ENCODE peak calls at places on chromosomes 13 and 19, in four cellular contexts. One of them, this sample, is unnamed.

GRCh38 chr13:74132152-74132767 is 1.9 kb downstream of the KLF12 start:
- DNase-seq in K562: no peak
- DNase-seq in GM12878: no peak
- DNase-seq in HepG2: peak
- DNase-seq in this sample: no peak

GRCh38 chr13:99600318-99600717 is 99.0 kb downstream of the TM9SF2 start:
- DNase-seq in K562: peak
- DNase-seq in GM12878: no peak
- DNase-seq in HepG2: peak
- DNase-seq in this sample: peak

GRCh38 chr19:43560687-43561086 is 14.6 kb downstream of the XRCC1 start:
- DNase-seq in HepG2: peak
- DNase-seq in K562: peak
- DNase-seq in GM12878: no peak
- DNase-seq in this sample: peak

GRCh38 chr19:294819-295686 is 3.9 kb upstream of the PLPP2 start:
- DNase-seq in K562: peak
- DNase-seq in HepG2: no peak
- DNase-seq in GM12878: no peak
- DNase-seq in this sample: peak

GRCh38 chr19:10091370-10091687 is 5.2 kb downstream of the SHFL start:
- DNase-seq in K562: no peak
- DNase-seq in GM12878: no peak
- DNase-seq in HepG2: no peak
- DNase-seq in this sample: no peak

GRCh38 chr19:50261446-50261970 is 58.1 kb downstream of the MYH14 start:
- DNase-seq in K562: no peak
- DNase-seq in HepG2: no peak
- DNase-seq in GM12878: no peak
- DNase-seq in this sample: no peak

GRCh38 chr13:106372199-106373160 is 163.0 kb downstream of the EFNB2 start:
- DNase-seq in GM12878: no peak
- DNase-seq in K562: no peak
- DNase-seq in HepG2: no peak
- DNase-seq in this sample: no peak

GRCh38 chr19:55031178-55031577 is 6.9 kb downstream of the GP6 start:
- DNase-seq in GM12878: no peak
- DNase-seq in HepG2: no peak
- DNase-seq in K562: no peak
- DNase-seq in this sample: no peak

DNA sequence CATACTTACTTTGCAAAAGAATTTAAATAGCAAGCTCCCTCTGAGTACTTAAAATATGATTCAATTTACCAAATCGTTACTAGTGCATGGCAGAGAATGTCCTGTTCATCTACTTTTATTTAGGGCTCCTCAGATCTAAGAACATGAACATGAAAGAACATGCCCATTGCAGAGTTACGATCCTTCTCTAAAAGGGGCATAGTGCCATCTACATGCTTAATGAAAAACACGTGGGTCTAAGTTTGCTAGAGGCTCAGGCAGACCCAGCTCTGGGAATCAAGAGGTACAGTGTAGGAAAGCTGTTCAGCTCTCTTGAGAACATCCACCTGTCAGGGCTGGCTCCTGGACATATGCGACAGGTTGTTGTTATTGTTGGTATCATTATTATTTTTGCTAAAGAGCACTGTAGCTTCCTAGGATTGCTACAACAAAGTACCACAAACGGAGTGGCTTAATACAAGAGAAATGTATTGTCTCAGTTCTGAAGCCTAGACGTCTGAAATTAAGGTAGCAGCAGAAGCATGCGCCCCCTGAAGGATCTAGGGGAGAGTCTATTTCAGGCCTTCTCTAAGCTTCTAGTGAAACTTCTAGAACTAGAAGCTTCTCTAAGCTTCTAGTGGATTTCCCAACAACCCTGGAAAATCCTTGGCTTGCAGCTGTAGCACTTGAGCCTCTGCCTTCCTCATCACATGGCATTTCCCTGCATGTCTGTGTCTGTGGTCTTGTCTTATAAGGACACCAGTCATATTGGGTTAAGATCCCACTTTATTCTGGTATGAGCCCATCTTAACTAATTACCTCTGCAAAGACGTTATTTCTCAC is 133.9 kb downstream of the DCT start:
- DNase-seq in K562: no peak
- DNase-seq in GM12878: no peak
- DNase-seq in HepG2: peak
- DNase-seq in this sample: no peak
- TF ChIP-seq TCF7 in K562: no peak
- TF ChIP-seq TCF7 in GM12878: no peak
- TF ChIP-seq TCF7 in HepG2: no peak
- TF ChIP-seq TCF7 in this sample: no peak

DNA sequence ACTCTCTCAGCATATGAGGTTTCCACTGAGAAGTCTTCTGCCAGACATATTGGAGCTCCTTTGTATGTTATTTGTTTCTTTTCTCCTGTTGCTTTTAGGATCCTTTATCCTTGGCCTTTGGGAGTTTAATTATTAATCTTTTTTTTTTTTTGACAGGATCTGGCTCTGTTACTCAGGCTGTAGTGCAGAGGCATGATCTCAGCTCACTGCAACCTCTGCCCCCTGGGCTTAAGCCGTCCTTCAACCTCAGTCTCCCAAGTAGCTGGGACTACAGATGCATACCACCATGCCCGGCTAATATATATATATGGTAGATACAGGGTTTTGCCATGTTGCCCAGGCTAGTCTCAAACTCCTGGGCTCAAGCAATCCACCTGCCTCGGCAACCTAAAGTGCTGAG is 6.6 kb upstream of the CYP4F3 start:
- DNase-seq in K562: no peak
- DNase-seq in HepG2: no peak
- DNase-seq in GM12878: no peak
- DNase-seq in this sample: no peak
- TF ChIP-seq TCF7 in K562: no peak
- TF ChIP-seq TCF7 in HepG2: no peak
- TF ChIP-seq TCF7 in GM12878: no peak
- TF ChIP-seq TCF7 in this sample: no peak

GRCh38 chr19:4088975-4089374 is 22.3 kb upstream of the ZBTB7A start:
- DNase-seq in K562: peak
- DNase-seq in HepG2: no peak
- DNase-seq in GM12878: no peak
- DNase-seq in this sample: no peak
- TF ChIP-seq TCF7 in K562: no peak
- TF ChIP-seq TCF7 in HepG2: no peak
- TF ChIP-seq TCF7 in GM12878: no peak
- TF ChIP-seq TCF7 in this sample: no peak

GRCh38 chr13:97367427-97367826 is 66.5 kb upstream of the RAP2A start:
- DNase-seq in GM12878: no peak
- DNase-seq in K562: no peak
- DNase-seq in HepG2: no peak
- DNase-seq in this sample: no peak
- TF ChIP-seq TCF7 in GM12878: no peak
- TF ChIP-seq TCF7 in K562: no peak
- TF ChIP-seq TCF7 in HepG2: no peak
- TF ChIP-seq TCF7 in this sample: no peak

GRCh38 chr19:48506138-48506733 is 5.4 kb downstream of the LMTK3 start:
- DNase-seq in GM12878: no peak
- DNase-seq in HepG2: peak
- DNase-seq in K562: peak
- DNase-seq in this sample: no peak
- TF ChIP-seq TCF7 in GM12878: no peak
- TF ChIP-seq TCF7 in HepG2: no peak
- TF ChIP-seq TCF7 in K562: no peak
- TF ChIP-seq TCF7 in this sample: no peak

GRCh38 chr19:13765395-13766094 is 1.2 kb downstream of the MRI1 start:
- DNase-seq in HepG2: peak
- DNase-seq in K562: no peak
- DNase-seq in GM12878: no peak
- DNase-seq in this sample: no peak

GRCh38 chr19:13762635-13763235 is 1.6 kb upstream of the MRI1 start:
- DNase-seq in K562: no peak
- DNase-seq in HepG2: no peak
- DNase-seq in GM12878: no peak
- DNase-seq in this sample: no peak

GRCh38 chr19:13763300-13763699 is 1.0 kb upstream of the MRI1 start:
- DNase-seq in K562: no peak
- DNase-seq in HepG2: no peak
- DNase-seq in GM12878: no peak
- DNase-seq in this sample: no peak

GRCh38 chr19:13764821-13765394 is 586 bp downstream of the MRI1 start:
- DNase-seq in HepG2: no peak
- DNase-seq in GM12878: no peak
- DNase-seq in K562: peak
- DNase-seq in this sample: peak

GRCh38 chr19:13764101-13764807 is at the start of gene MRI1:
- DNase-seq in K562: peak
- DNase-seq in GM12878: no peak
- DNase-seq in HepG2: peak
- DNase-seq in this sample: peak
- TF ChIP-seq TCF7 in K562: no peak
- TF ChIP-seq TCF7 in GM12878: no peak
- TF ChIP-seq TCF7 in HepG2: no peak
- TF ChIP-seq TCF7 in this sample: no peak

DNA sequence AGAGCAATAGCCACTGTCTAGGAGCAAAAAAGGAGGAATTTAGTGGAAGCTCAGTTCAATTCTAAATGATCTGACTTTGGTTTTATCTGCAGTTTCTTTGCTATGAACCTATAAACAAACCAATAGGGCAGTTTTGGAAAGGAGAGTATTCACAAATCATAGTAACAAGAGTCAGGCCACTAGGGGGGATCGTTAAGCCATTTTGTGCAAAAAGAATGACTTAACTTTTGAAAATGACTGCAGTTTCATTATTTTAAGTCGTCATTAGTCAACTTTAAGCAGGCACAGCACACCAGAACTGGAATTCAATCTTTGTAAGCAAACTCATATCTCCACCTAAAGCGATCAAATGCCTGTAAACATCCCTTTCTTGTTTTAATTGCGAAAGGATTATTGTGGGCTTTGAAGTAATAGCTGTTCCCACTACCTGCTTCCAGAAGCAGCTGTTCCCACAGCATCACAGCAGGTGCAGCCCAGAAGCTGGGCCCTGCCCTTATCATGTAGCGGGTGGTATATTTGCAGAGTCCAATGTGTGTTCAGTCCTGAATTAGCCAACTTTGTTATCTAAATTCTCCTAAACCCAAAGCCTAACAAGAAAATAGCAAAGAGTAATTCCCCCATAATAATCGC is 51.5 kb downstream of the SOX21 start:
- DNase-seq in GM12878: no peak
- DNase-seq in K562: no peak
- DNase-seq in HepG2: no peak
- DNase-seq in this sample: no peak
- TF ChIP-seq TCF7 in GM12878: no peak
- TF ChIP-seq TCF7 in K562: no peak
- TF ChIP-seq TCF7 in HepG2: no peak
- TF ChIP-seq TCF7 in this sample: no peak

GRCh38 chr13:23430664-23431063 is 2.8 kb downstream of the SACS start:
- DNase-seq in GM12878: no peak
- DNase-seq in HepG2: no peak
- DNase-seq in K562: no peak
- DNase-seq in this sample: no peak

GRCh38 chr13:23428183-23428528 is 5.3 kb downstream of the SACS start:
- DNase-seq in K562: peak
- DNase-seq in HepG2: no peak
- DNase-seq in GM12878: no peak
- DNase-seq in this sample: no peak

GRCh38 chr13:23432589-23432988 is 913 bp downstream of the SACS start:
- DNase-seq in K562: no peak
- DNase-seq in GM12878: no peak
- DNase-seq in HepG2: no peak
- DNase-seq in this sample: no peak

GRCh38 chr13:23433171-23434153 is at the start of gene SACS:
- DNase-seq in GM12878: no peak
- DNase-seq in K562: no peak
- DNase-seq in HepG2: no peak
- DNase-seq in this sample: peak

DNA sequence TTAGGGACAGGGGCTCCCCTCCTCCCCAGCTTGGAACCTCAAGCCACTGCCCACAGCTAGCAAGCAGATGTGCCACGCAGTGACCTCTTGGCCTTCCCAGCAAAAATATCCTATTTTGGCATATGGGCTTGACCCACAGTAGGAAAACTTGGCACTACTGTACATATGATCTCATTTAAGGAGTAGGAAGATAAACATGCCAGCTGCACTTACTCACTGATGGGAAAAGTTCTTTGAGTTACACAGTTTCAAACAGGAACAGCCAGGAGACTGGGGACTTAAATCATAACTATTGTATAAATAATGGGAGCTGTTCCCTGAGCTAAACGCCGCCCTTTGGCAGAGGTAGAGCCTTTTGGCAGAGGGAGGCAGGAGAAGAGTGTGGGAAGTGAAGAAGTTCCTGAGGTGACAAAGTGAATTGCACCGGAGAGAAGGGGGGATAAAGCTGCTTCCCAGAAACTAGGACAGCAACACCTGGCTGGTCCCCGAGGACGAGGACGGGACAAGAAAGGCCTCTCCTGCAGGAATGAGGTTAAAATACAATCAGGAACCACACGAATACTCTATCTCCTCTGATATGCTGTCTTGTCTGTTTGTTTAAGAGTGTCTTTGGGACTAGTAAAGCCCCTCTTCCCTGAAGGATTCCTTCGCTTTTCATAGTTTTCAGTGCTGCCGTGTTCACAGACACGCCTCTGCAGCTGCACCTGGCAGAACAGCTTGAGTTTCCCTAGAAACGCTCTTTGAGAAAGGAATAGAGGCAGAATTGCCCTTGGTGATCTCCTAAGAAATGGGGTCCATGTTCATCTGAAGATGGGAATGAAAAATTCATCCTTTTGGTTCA is 5.9 kb downstream of the SACS start:
- DNase-seq in GM12878: no peak
- DNase-seq in K562: no peak
- DNase-seq in HepG2: peak
- DNase-seq in this sample: no peak
- TF ChIP-seq TCF7 in GM12878: no peak
- TF ChIP-seq TCF7 in K562: no peak
- TF ChIP-seq TCF7 in HepG2: no peak
- TF ChIP-seq TCF7 in this sample: no peak

DNA sequence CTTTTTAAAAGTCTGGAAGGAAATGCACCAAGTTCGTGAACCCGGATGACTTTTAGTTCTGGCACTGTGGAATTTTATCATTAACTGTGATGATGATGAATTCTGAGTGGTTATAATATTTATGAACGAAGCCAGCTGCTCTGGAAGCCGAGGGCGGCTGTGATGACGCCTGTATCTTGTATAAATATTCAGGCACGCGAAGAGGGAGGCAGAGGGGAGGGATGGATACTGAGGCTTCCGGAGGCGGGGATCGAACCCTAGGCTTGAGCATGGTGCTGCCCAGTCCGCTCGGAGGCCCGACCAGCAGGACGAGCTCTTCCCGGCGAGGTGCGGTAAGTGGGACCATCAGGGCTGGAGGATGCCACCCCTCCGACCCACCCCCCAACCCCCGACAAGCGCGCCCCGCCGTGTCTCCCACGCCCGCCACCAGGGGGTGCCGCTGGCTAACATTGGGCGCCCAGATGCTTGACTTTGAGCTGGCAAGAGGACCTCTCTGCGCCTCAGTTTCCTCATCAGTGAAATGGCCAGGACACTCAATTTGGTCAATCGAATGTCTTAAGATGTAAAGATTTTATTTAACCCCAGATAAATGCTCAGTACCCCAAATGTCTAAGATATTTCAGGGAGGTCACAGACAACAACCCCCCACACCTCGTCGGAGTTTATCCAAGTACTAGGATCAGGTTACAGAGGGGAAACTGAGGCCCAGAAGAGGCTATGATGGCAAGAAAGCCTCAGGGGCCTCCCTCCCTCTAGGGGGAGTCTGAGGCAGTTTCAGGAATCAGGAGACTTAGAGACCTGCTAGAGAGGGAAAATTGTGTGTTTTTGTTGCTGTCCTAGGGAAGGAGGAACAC is 4.5 kb upstream of the RAB3A start:
- DNase-seq in HepG2: no peak
- DNase-seq in K562: peak
- DNase-seq in GM12878: no peak
- DNase-seq in this sample: peak
- TF ChIP-seq TCF7 in HepG2: no peak
- TF ChIP-seq TCF7 in K562: no peak
- TF ChIP-seq TCF7 in GM12878: no peak
- TF ChIP-seq TCF7 in this sample: no peak

This sample was measured in WTC11.